ENCODE peak calls at places on chromosome X, in nine cellular contexts. One of them, this sample, is unnamed.

GRCh38 chrX:11401966-11402365 is 108.8 kb downstream of the AMELX start:
- DNase-seq in heart right ventricle: no peak
- DNase-seq in lung: no peak
- DNase-seq in choroid plexus epithelial cell: peak; percentile 35
- DNase-seq in B cell: no peak
- DNase-seq in mesothelial cell of epicardium: no peak
- DNase-seq in lower leg skin: no peak
- DNase-seq in foreskin fibroblast: no peak
- DNase-seq in cardiac fibroblast: peak; percentile 25
- DNase-seq in this sample: no peak

GRCh38 chrX:55072286-55072685 is 2.5 kb upstream of the PAGE2B start:
- DNase-seq in heart right ventricle: no peak
- DNase-seq in lung: no peak
- DNase-seq in choroid plexus epithelial cell: no peak
- DNase-seq in B cell: no peak
- DNase-seq in mesothelial cell of epicardium: no peak
- DNase-seq in lower leg skin: no peak
- DNase-seq in foreskin fibroblast: no peak
- DNase-seq in cardiac fibroblast: no peak
- DNase-seq in this sample: no peak

GRCh38 chrX:154013001-154013421 is 6.7 kb downstream of the IRAK1 start:
- DNase-seq in heart right ventricle: no peak
- DNase-seq in lung: no peak
- DNase-seq in choroid plexus epithelial cell: no peak
- DNase-seq in B cell: no peak
- DNase-seq in mesothelial cell of epicardium: no peak
- DNase-seq in lower leg skin: no peak
- DNase-seq in foreskin fibroblast: no peak
- DNase-seq in cardiac fibroblast: no peak
- DNase-seq in this sample: no peak

GRCh38 chrX:120790118-120790517 is 85.5 kb downstream of the CT47B1 start:
- DNase-seq in heart right ventricle: no peak
- DNase-seq in lung: peak; percentile 37
- DNase-seq in choroid plexus epithelial cell: peak; percentile 86
- DNase-seq in B cell: peak; percentile 66
- DNase-seq in mesothelial cell of epicardium: no peak
- DNase-seq in lower leg skin: no peak
- DNase-seq in foreskin fibroblast: peak; percentile 84
- DNase-seq in cardiac fibroblast: peak; percentile 84
- DNase-seq in this sample: peak; percentile 9

GRCh38 chrX:3713225-3713936 is at the start of gene PRKX:
- DNase-seq in heart right ventricle: peak; percentile 53
- DNase-seq in lung: peak; percentile 36
- DNase-seq in choroid plexus epithelial cell: peak; percentile 41
- DNase-seq in B cell: peak; percentile 93
- DNase-seq in mesothelial cell of epicardium: peak; percentile 74
- DNase-seq in lower leg skin: peak; percentile 91
- DNase-seq in foreskin fibroblast: peak; percentile 76
- DNase-seq in cardiac fibroblast: peak; percentile 32
- DNase-seq in this sample: peak; percentile 51

GRCh38 chrX:8879750-8880149 is 78.6 kb upstream of the FAM9A start:
- DNase-seq in heart right ventricle: no peak
- DNase-seq in lung: no peak
- DNase-seq in choroid plexus epithelial cell: peak; percentile 49
- DNase-seq in B cell: peak; percentile 27
- DNase-seq in mesothelial cell of epicardium: no peak
- DNase-seq in lower leg skin: no peak
- DNase-seq in foreskin fibroblast: peak; percentile 27
- DNase-seq in cardiac fibroblast: peak; percentile 27
- DNase-seq in this sample: peak; percentile 26

GRCh38 chrX:53091354-53091753 is 2.6 kb upstream of the KANTR start:
- DNase-seq in heart right ventricle: no peak
- DNase-seq in lung: peak; percentile 61
- DNase-seq in choroid plexus epithelial cell: no peak
- DNase-seq in B cell: no peak
- DNase-seq in mesothelial cell of epicardium: no peak
- DNase-seq in lower leg skin: peak; percentile 37
- DNase-seq in foreskin fibroblast: no peak
- DNase-seq in cardiac fibroblast: no peak
- DNase-seq in this sample: no peak

GRCh38 chrX:17629519-17629918 is 107.8 kb upstream of the SCML1 start:
- DNase-seq in heart right ventricle: no peak
- DNase-seq in lung: no peak
- DNase-seq in choroid plexus epithelial cell: no peak
- DNase-seq in B cell: no peak
- DNase-seq in mesothelial cell of epicardium: no peak
- DNase-seq in lower leg skin: no peak
- DNase-seq in foreskin fibroblast: no peak
- DNase-seq in cardiac fibroblast: no peak
- DNase-seq in this sample: no peak

DNA sequence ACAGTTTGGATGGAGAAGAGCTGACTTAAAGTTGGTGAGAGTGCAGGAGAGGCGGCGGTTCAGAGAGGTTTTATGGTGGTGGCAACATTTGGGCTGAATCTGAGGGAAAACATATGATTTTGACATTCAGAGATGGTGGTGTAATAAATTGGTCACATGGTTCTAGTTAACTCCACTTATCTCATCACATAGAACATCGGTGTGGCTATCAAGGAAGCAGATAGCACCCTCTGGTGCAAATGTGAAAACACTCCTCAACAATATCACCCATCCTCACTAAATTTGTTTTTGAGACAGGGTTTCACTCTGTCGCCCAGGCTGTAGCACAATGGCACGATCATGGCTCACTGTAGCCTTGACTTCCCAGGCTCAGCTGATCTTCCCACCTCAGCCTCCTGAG is 28.8 kb downstream of the SUPT20HL2 start:
- DNase-seq in heart right ventricle: no peak
- DNase-seq in lung: no peak
- DNase-seq in choroid plexus epithelial cell: peak; percentile 23
- DNase-seq in B cell: no peak
- DNase-seq in mesothelial cell of epicardium: no peak
- DNase-seq in lower leg skin: no peak
- DNase-seq in foreskin fibroblast: peak; percentile 12
- DNase-seq in cardiac fibroblast: no peak
- DNase-seq in this sample: no peak
- TF ChIP-seq CTCF in heart right ventricle: no peak
- TF ChIP-seq CTCF in lung: no peak
- TF ChIP-seq CTCF in choroid plexus epithelial cell: no peak
- TF ChIP-seq CTCF in B cell: no peak
- TF ChIP-seq CTCF in mesothelial cell of epicardium: no peak
- TF ChIP-seq CTCF in lower leg skin: no peak
- TF ChIP-seq CTCF in foreskin fibroblast: no peak
- TF ChIP-seq CTCF in cardiac fibroblast: no peak
- TF ChIP-seq CTCF in this sample: no peak

DNA sequence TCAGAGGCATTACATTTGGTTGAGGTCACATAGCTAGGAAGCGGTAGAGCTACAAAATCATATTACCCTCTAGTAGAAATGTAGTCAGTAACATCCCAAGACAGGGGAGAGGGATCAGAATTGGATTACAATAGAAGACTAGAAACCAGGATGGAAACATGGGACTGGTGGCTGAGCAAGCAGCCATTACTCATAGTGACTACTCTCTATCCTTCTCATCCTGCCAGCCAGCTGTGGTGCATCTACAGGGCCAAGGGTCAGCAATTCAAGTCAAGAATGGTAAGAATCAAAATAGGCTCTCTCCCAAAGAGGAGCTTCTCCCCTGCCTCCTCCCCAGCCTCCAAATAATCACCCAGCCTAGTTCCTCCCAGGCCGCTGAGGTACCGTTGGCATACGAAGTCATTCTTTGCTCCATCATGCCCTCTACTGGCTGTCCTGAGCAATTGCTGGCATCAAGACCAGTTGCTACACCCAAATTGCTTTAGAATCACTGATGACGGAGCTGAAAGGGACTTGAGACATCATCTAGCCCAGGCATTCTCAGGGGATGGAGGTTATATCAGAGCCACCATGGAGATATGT is 19.4 kb downstream of the AWAT2 start:
- DNase-seq in heart right ventricle: peak; percentile 11
- DNase-seq in lung: no peak
- DNase-seq in choroid plexus epithelial cell: peak; percentile 68
- DNase-seq in B cell: peak; percentile 22
- DNase-seq in mesothelial cell of epicardium: no peak
- DNase-seq in lower leg skin: no peak
- DNase-seq in foreskin fibroblast: peak; percentile 49
- DNase-seq in cardiac fibroblast: peak; percentile 75
- DNase-seq in this sample: peak; percentile 59
- TF ChIP-seq CTCF in heart right ventricle: peak; percentile 69
- TF ChIP-seq CTCF in lung: peak; percentile 64
- TF ChIP-seq CTCF in choroid plexus epithelial cell: peak; percentile 81
- TF ChIP-seq CTCF in B cell: peak; percentile 34
- TF ChIP-seq CTCF in mesothelial cell of epicardium: peak; percentile 63
- TF ChIP-seq CTCF in lower leg skin: no peak
- TF ChIP-seq CTCF in foreskin fibroblast: peak; percentile 57
- TF ChIP-seq CTCF in cardiac fibroblast: peak; percentile 78
- TF ChIP-seq CTCF in this sample: peak; percentile 59

DNA sequence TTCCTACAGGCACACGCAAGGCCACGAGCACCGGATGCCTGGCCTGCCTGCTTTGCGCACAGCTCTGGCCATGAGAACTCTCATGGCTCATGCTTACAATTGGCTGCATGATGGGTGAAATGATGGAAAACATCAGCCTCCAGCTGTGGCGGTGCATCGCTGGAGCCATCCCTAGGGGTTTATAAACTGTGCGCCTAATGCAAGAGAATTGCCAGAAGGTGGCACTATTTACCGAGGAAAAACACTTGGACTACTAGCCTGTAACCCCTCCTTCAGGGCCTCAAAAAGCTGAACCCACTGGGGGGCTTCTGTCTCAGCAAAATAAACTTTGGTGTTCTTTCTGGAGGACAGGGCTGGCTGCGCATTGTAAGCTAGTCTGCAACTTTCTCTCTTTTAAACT is 51.9 kb downstream of the PHKA2 start:
- DNase-seq in heart right ventricle: no peak
- DNase-seq in lung: no peak
- DNase-seq in choroid plexus epithelial cell: peak; percentile 51
- DNase-seq in B cell: no peak
- DNase-seq in mesothelial cell of epicardium: no peak
- DNase-seq in lower leg skin: no peak
- DNase-seq in foreskin fibroblast: peak; percentile 53
- DNase-seq in cardiac fibroblast: peak; percentile 49
- DNase-seq in this sample: peak; percentile 7
- TF ChIP-seq CTCF in heart right ventricle: peak; percentile 50
- TF ChIP-seq CTCF in lung: no peak
- TF ChIP-seq CTCF in choroid plexus epithelial cell: peak; percentile 66
- TF ChIP-seq CTCF in B cell: no peak
- TF ChIP-seq CTCF in mesothelial cell of epicardium: no peak
- TF ChIP-seq CTCF in lower leg skin: no peak
- TF ChIP-seq CTCF in foreskin fibroblast: peak; percentile 20
- TF ChIP-seq CTCF in cardiac fibroblast: peak; percentile 40
- TF ChIP-seq CTCF in this sample: no peak

GRCh38 chrX:71911023-71911730 is 532 bp downstream of the NHSL2 start:
- DNase-seq in heart right ventricle: peak; percentile 15
- DNase-seq in lung: no peak
- DNase-seq in choroid plexus epithelial cell: no peak
- DNase-seq in B cell: peak; percentile 18
- DNase-seq in mesothelial cell of epicardium: peak; percentile 67
- DNase-seq in lower leg skin: no peak
- DNase-seq in foreskin fibroblast: peak; percentile 30
- DNase-seq in cardiac fibroblast: no peak
- DNase-seq in this sample: peak; percentile 63
- TF ChIP-seq CTCF in heart right ventricle: peak; percentile 31
- TF ChIP-seq CTCF in lung: no peak
- TF ChIP-seq CTCF in choroid plexus epithelial cell: peak; percentile 29
- TF ChIP-seq CTCF in B cell: no peak
- TF ChIP-seq CTCF in mesothelial cell of epicardium: no peak
- TF ChIP-seq CTCF in lower leg skin: no peak
- TF ChIP-seq CTCF in foreskin fibroblast: no peak
- TF ChIP-seq CTCF in cardiac fibroblast: no peak
- TF ChIP-seq CTCF in this sample: peak; percentile 51

DNA sequence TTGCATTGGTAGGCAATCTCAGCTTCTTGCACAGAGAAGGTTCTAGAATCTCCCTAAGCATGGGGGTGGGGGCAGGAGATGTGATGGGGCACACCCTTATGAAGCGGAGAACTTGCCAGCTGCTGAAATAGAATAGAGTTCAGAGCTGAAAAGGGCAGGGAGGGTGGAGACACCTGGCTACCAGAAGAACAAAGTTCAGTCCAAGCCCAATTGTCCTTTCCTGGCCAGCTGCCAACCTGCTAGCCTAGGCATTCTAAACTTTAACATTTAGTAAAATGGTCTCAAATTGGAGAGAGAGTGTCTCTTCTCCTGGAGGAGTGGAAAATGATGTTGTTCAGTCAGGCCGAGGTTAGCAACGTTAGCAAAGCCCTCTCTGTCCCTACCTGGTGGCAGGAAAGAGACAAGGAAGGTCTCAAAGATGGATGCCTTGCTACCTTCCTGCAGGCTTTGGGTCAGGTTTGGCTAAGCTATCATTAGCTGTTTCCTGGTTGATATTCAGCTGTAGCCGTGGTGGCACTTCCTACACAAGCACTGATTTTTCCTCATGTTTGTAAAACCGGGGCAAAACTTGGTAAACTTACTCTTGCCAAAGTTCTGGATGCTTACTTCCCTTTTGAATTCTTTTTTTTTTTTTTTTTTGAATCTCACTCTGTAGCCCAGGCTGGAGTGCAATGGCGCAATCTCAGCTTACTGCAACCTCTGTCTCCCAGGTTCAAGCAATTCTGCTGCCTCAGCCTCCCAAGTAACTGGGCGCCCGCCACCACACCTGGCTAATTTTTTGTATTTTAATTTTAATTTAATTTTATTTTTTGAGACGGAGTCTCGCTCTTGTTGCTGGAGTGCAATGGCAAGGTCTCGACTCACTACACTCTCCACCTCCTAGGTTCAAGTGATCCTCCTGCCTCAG is 34.6 kb upstream of the NYX start:
- DNase-seq in heart right ventricle: peak; percentile 29
- DNase-seq in lung: no peak
- DNase-seq in choroid plexus epithelial cell: no peak
- DNase-seq in B cell: no peak
- DNase-seq in mesothelial cell of epicardium: no peak
- DNase-seq in lower leg skin: no peak
- DNase-seq in foreskin fibroblast: no peak
- DNase-seq in cardiac fibroblast: no peak
- DNase-seq in this sample: no peak
- TF ChIP-seq CTCF in heart right ventricle: peak; percentile 17
- TF ChIP-seq CTCF in lung: no peak
- TF ChIP-seq CTCF in choroid plexus epithelial cell: no peak
- TF ChIP-seq CTCF in B cell: no peak
- TF ChIP-seq CTCF in mesothelial cell of epicardium: no peak
- TF ChIP-seq CTCF in lower leg skin: no peak
- TF ChIP-seq CTCF in foreskin fibroblast: no peak
- TF ChIP-seq CTCF in cardiac fibroblast: no peak
- TF ChIP-seq CTCF in this sample: no peak

This sample was measured in endothelial cell.